ENCODE peak calls at places on chromosome 16, in six cellular contexts. K is IMR-90, Y is H9, X is neuronal stem cell, G is mesenchymal stem cell, Z is H1. A is an unnamed sample.

GRCh38 chr16:22235839-22236745 is 30.0 kb downstream of the EEF2K start:
- DNase-seq in K (no peak), Y (no peak), X (no peak), G (no peak), Z (no peak), A (no peak)

GRCh38 chr16:87457051-87457611 is 35.7 kb downstream of the ZCCHC14 start:
- DNase-seq in K (peak), Y (no peak), X (no peak), G (peak), Z (no peak), A (no peak)

GRCh38 chr16:4689864-4690704 is 3.3 kb upstream of the NUDT16L1 start:
- DNase-seq in K (no peak), Y (no peak), X (no peak), G (no peak), Z (no peak), A (no peak)

GRCh38 chr16:71467810-71468209 is 5.8 kb upstream of the ZNF23 start:
- DNase-seq in K (peak), Y (peak), X (peak), G (peak), Z (no peak), A (peak)

GRCh38 chr16:540645-541340 is 13.3 kb downstream of the CAPN15 start:
- DNase-seq in K (no peak), Y (no peak), X (no peak), G (no peak), Z (no peak), A (no peak)

GRCh38 chr16:86029131-86029741 is 130.3 kb downstream of the IRF8 start:
- DNase-seq in K (peak), Y (no peak), X (no peak), G (peak), Z (no peak), A (no peak)

GRCh38 chr16:1108299-1109252 is 12.5 kb upstream of the C1QTNF8 start:
- DNase-seq in K (peak), Y (no peak), X (no peak), G (no peak), Z (no peak), A (no peak)

GRCh38 chr16:19595043-19595767 is 39.7 kb downstream of the VPS35L start:
- DNase-seq in K (peak), Y (no peak), X (no peak), G (peak), Z (no peak), A (peak)

GRCh38 chr16:12529582-12529981 is 274.1 kb downstream of the CPPED1 start:
- DNase-seq in K (no peak), Y (no peak), X (no peak), G (no peak), Z (no peak), A (peak)

GRCh38 chr16:22683258-22683657 is 130.7 kb upstream of the HS3ST2 start:
- DNase-seq in K (no peak), Y (no peak), X (no peak), G (no peak), Z (no peak), A (no peak)

GRCh38 chr16:24887472-24887871 is 41.7 kb downstream of the SLC5A11 start:
- DNase-seq in K (no peak), Y (no peak), X (no peak), G (no peak), Z (no peak), A (no peak)

GRCh38 chr16:24896439-24896838 is 50.7 kb downstream of the SLC5A11 start:
- DNase-seq in K (no peak), Y (no peak), X (no peak), G (no peak), Z (no peak), A (no peak)

GRCh38 chr16:24890746-24891145 is 45.0 kb downstream of the SLC5A11 start:
- DNase-seq in K (no peak), Y (no peak), X (no peak), G (no peak), Z (no peak), A (no peak)
- H2AFZ ChIP-seq in K (no peak), Y (no peak), X (no peak), G (no peak), Z (no peak), A (no peak)

GRCh38 chr16:29962344-29962994 is 590 bp downstream of the TMEM219 start:
- DNase-seq in K (peak), Y (no peak), X (no peak), G (peak), Z (no peak), A (peak)
- H3K4ac ChIP-seq in K (peak), Y (no peak), X (no peak), G (peak), Z (peak), A (peak)

DNA sequence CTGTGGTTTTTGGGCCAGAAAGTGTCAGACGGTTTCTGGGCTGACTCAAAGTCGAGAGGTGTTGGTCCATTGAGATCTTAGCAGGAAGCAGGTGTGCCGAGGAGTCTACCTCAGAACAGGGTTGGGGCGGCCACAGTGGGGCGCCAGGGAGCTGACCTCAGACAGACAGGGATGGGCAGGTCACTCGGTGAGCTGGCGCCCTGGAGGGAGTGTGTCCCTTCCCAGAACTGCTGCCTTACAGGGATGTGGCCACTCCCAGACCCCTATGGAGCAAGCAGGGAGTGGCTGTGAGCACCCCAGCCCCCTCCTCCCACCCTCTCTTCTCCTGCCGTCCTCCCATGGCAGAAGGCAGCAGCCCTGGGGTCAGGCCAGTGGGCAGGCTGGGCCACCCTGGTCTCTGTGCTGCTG is 14.0 kb upstream of the DPEP1 start:
- DNase-seq in K (no peak), Y (peak), X (no peak), G (no peak), Z (peak), A (no peak)
- H2AFZ ChIP-seq in K (peak), Y (no peak), X (peak), G (no peak), Z (no peak), A (no peak)

GRCh38 chr16:47144559-47144877 is 773 bp upstream of the NETO2 start:
- DNase-seq in K (no peak), Y (no peak), X (no peak), G (no peak), Z (no peak), A (no peak)

GRCh38 chr16:47142469-47143328 is 1.0 kb downstream of the NETO2 start:
- DNase-seq in K (peak), Y (peak), X (peak), G (peak), Z (no peak), A (peak)

GRCh38 chr16:47143677-47144558 is at the start of gene NETO2:
- DNase-seq in K (peak), Y (peak), X (peak), G (peak), Z (no peak), A (peak)

GRCh38 chr16:47141773-47142468 is 1.8 kb downstream of the NETO2 start:
- DNase-seq in K (peak), Y (peak), X (peak), G (peak), Z (peak), A (peak)

GRCh38 chr16:47143329-47143676 is 442 bp downstream of the NETO2 start:
- DNase-seq in K (peak), Y (peak), X (peak), G (peak), Z (no peak), A (peak)
- H3K4ac ChIP-seq in K (peak), Y (no peak), X (no peak), G (no peak), Z (no peak), A (no peak)

GRCh38 chr16:16994831-16995230 is 475.9 kb downstream of the XYLT1 start:
- DNase-seq in K (no peak), Y (no peak), X (no peak), G (no peak), Z (no peak), A (no peak)

GRCh38 chr16:16991711-16992110 is 479.0 kb downstream of the XYLT1 start:
- DNase-seq in K (no peak), Y (no peak), X (no peak), G (no peak), Z (no peak), A (no peak)

GRCh38 chr16:16997349-16997748 is 473.4 kb downstream of the XYLT1 start:
- DNase-seq in K (no peak), Y (no peak), X (no peak), G (no peak), Z (no peak), A (no peak)

GRCh38 chr16:16996830-16997229 is 473.9 kb downstream of the XYLT1 start:
- DNase-seq in K (no peak), Y (peak), X (no peak), G (no peak), Z (no peak), A (no peak)

DNA sequence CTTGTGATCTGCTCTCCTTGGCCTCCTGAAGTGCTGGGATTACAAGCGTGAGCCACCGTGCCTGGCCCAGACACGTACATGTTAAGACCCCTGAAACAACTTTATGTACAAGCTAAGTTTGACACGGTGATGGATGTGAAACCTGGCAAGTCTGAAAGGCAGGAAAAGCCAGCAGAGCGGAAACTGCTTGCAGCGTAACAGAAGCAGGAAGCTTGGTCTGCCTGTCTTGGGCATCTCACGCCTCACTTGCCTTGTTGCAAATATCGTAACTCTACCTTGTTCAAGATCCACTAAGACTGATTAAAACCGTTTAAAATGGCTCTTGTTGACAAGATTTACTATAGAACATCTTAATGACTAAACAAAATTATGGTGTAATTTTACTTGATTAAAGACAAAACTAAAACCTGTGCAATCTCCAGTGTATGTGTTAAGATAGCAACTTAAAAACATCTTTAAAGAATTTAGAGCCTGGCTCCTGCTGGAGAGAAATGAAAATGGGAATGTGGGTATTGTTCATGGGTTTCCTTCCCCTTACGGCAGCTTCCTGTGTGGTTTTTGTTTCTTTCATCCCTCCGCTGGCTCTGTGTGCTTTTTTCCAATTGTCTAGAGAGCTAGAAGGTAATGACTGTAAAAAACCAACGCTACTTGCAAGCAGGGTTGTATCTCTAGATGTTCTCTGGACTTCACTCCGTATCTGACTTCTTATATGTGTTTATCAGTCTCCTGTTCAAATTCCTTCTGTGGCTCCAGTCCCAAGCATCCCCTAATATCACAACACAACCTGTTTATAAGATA is 477.6 kb downstream of the XYLT1 start:
- DNase-seq in K (no peak), Y (no peak), X (no peak), G (no peak), Z (no peak), A (no peak)
- H2AFZ ChIP-seq in K (no peak), Y (peak), X (peak), G (no peak), Z (peak), A (no peak)

GRCh38 chr16:8862309-8863130 is 6.3 kb downstream of the CARHSP1 start:
- DNase-seq in K (no peak), Y (no peak), X (no peak), G (no peak), Z (no peak), A (no peak)
- H3K4ac ChIP-seq in K (no peak), Y (no peak), X (no peak), G (no peak), Z (no peak), A (peak)

GRCh38 chr16:67278773-67279295 is 498 bp upstream of the PLEKHG4 start:
- DNase-seq in K (no peak), Y (peak), X (no peak), G (peak), Z (no peak), A (no peak)
- H2AFZ ChIP-seq in K (peak), Y (no peak), X (peak), G (peak), Z (peak), A (peak)

GRCh38 chr16:89561195-89562026 is 929 bp downstream of the RPL13 start:
- DNase-seq in K (no peak), Y (no peak), X (no peak), G (no peak), Z (no peak), A (peak)
- H3K4ac ChIP-seq in K (peak), Y (peak), X (no peak), G (peak), Z (peak), A (peak)

GRCh38 chr16:31004658-31005057 is 5.8 kb downstream of the STX1B start:
- DNase-seq in K (no peak), Y (no peak), X (no peak), G (no peak), Z (no peak), A (no peak)
- H2AFZ ChIP-seq in K (no peak), Y (no peak), X (no peak), G (no peak), Z (no peak), A (no peak)